ENCODE peak calls at places on chromosomes 2 and 18, in five cellular contexts. S is HEK293T, G is H1, V is GM12878, F is NT2/D1. I is an unnamed sample.

GRCh38 chr2:176072292-176072669 is 11.5 kb downstream of the EVX2 start:
- DNase-seq in S (no peak), G (no peak), V (no peak), F (no peak), I (no peak)

GRCh38 chr2:226657340-226658053 is 142.1 kb downstream of the IRS1 start:
- DNase-seq in S (no peak), G (no peak), V (no peak), F (no peak), I (peak)

GRCh38 chr2:238457927-238458324 is 31.2 kb downstream of the ASB1 start:
- DNase-seq in S (no peak), G (no peak), V (no peak), F (no peak), I (peak)

GRCh38 chr2:141534671-141535359 is 596.0 kb downstream of the LRP1B start:
- DNase-seq in S (no peak), G (no peak), V (no peak), F (no peak), I (no peak)

GRCh38 chr2:201858781-201859180 is 52.4 kb downstream of the CDK15 start:
- DNase-seq in S (no peak), G (peak), V (no peak), F (peak), I (no peak)

GRCh38 chr18:58290059-58290747 is 246.2 kb downstream of the NEDD4L start:
- DNase-seq in S (no peak), G (no peak), V (no peak), F (no peak), I (no peak)

GRCh38 chr18:31241900-31242409 is 76.0 kb upstream of the DSG1 start:
- DNase-seq in S (peak), G (peak), V (no peak), F (no peak), I (peak)

GRCh38 chr2:36318547-36318946 is 37.0 kb upstream of the CRIM1 start:
- DNase-seq in S (no peak), G (no peak), V (no peak), F (no peak), I (peak)

GRCh38 chr2:55734726-55735125 is 41.1 kb upstream of the PNPT1 start:
- DNase-seq in S (no peak), G (no peak), V (no peak), F (no peak), I (no peak)

GRCh38 chr2:239294571-239295054 is 106.2 kb downstream of the HDAC4 start:
- DNase-seq in S (no peak), G (no peak), V (no peak), F (no peak), I (no peak)

GRCh38 chr2:8484502-8485283 is 197.2 kb upstream of the ID2 start:
- DNase-seq in S (no peak), G (no peak), V (no peak), F (no peak), I (no peak)

GRCh38 chr2:8479298-8479697 is 202.6 kb upstream of the ID2 start:
- DNase-seq in S (no peak), G (no peak), V (no peak), F (no peak), I (no peak)

GRCh38 chr2:8482432-8482831 is 199.4 kb upstream of the ID2 start:
- DNase-seq in S (no peak), G (no peak), V (no peak), F (no peak), I (no peak)

GRCh38 chr2:8480936-8481335 is 200.9 kb upstream of the ID2 start:
- DNase-seq in S (no peak), G (no peak), V (no peak), F (no peak), I (no peak)

GRCh38 chr2:8481463-8482009 is 200.3 kb upstream of the ID2 start:
- DNase-seq in S (no peak), G (no peak), V (peak), F (no peak), I (no peak)
- TF ChIP-seq SUZ12 in S (no peak), G (no peak), V (no peak), F (no peak), I (no peak)

GRCh38 chr2:217393585-217394032 is 533.7 kb upstream of the TNP1 start:
- DNase-seq in S (no peak), G (no peak), V (no peak), F (no peak), I (no peak)
- TF ChIP-seq SUZ12 in S (no peak), G (no peak), V (no peak), F (no peak), I (no peak)

GRCh38 chr2:127879899-127880298 is 5.9 kb downstream of the AMMECR1L start:
- DNase-seq in S (no peak), G (no peak), V (no peak), F (no peak), I (no peak)

GRCh38 chr2:127887452-127888219 is 1.9 kb upstream of the AMMECR1L start:
- DNase-seq in S (no peak), G (no peak), V (no peak), F (no peak), I (no peak)

GRCh38 chr2:127888772-127889171 is 3.0 kb upstream of the AMMECR1L start:
- DNase-seq in S (no peak), G (no peak), V (no peak), F (no peak), I (no peak)

DNA sequence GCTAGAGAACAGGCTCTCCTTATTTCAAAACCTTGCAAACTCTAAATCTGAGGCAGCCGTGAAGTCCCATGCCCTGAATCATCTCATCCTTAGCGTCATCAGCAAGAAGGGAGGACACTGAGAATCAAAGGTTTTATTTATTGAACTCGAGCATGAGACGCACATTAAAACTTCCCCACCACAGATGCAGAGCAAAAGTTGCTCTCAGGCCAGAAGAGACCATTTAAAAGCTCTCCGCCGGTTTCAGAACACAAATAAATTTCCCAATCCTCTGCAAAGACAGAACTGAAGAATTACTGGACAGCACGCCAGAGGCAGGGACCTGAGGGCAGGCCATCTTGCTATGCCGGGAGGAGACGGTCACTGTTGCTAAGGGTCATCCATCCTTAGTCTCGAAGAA is 1.3 kb downstream of the AMMECR1L start:
- DNase-seq in S (no peak), G (no peak), V (no peak), F (no peak), I (no peak)
- TF ChIP-seq SUZ12 in S (no peak), G (no peak), V (no peak), F (no peak), I (no peak)

DNA sequence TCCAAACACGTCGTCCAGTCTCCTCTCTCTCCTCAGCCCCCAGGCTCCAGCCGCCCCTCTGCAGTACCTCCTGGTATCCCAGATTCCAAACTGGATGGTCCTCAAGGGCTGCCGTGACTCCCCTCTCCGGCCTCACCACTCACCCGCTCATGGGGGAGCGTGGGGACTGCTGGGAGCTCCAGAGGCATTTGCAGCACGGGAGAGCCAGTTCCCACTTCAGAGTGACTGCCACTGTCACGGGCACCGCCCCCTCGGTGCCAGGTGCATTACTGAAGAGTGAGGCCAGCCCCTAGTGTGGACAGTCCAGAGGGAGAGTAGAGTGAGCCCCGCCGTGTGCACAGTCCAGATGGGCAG is 340.0 kb upstream of the SALL3 start:
- DNase-seq in S (no peak), G (no peak), V (no peak), F (no peak), I (no peak)
- TF ChIP-seq SUZ12 in S (no peak), G (no peak), V (no peak), F (no peak), I (no peak)

GRCh38 chr2:30717081-30717650 is 90.1 kb downstream of the CAPN13 start:
- DNase-seq in S (no peak), G (no peak), V (no peak), F (no peak), I (no peak)

GRCh38 chr2:30721668-30722647 is 85.3 kb downstream of the CAPN13 start:
- DNase-seq in S (no peak), G (no peak), V (no peak), F (no peak), I (no peak)

GRCh38 chr2:30721241-30721640 is 86.0 kb downstream of the CAPN13 start:
- DNase-seq in S (no peak), G (no peak), V (no peak), F (no peak), I (no peak)

GRCh38 chr2:30722936-30723725 is 84.1 kb downstream of the CAPN13 start:
- DNase-seq in S (no peak), G (no peak), V (no peak), F (no peak), I (no peak)
- TF ChIP-seq SUZ12 in S (no peak), G (no peak), V (no peak), F (no peak), I (no peak)

I was measured in HepG2.